ENCODE peak calls at places on chromosome 15, in five cellular contexts. E, I, Q, S and L are unnamed samples.
A peak's percentile ranks its signal among the peaks of the same experiment; 100 is the strongest.

GRCh38 chr15:52261498-52262242 is 33.9 kb downstream of the MYO5C start:
- DNase-seq in E (peak; percentile 61), I (no peak), Q (peak; percentile 26), S (peak; percentile 81), L (peak; percentile 68)

GRCh38 chr15:66039117-66039860 is 170.0 kb downstream of the RAB11A start:
- DNase-seq in E (no peak), I (no peak), Q (no peak), S (no peak), L (no peak)

GRCh38 chr15:22226034-22226790 is 145.9 kb downstream of the OR4M2 start:
- DNase-seq in E (no peak), I (no peak), Q (no peak), S (peak; percentile 70), L (no peak)

GRCh38 chr15:88652456-88653199 is 13.8 kb downstream of the ISG20 start:
- DNase-seq in E (no peak), I (no peak), Q (no peak), S (peak; percentile 71), L (no peak)

GRCh38 chr15:39344662-39345141 is 236.2 kb upstream of the THBS1 start:
- DNase-seq in E (no peak), I (no peak), Q (no peak), S (no peak), L (no peak)

GRCh38 chr15:55218068-55218467 is 21.3 kb upstream of the RSL24D1 start:
- DNase-seq in E (no peak), I (no peak), Q (no peak), S (no peak), L (no peak)

GRCh38 chr15:92077353-92078080 is 224.0 kb downstream of the SLCO3A1 start:
- DNase-seq in E (peak; percentile 75), I (peak; percentile 70), Q (peak; percentile 54), S (no peak), L (peak; percentile 68)

GRCh38 chr15:73924258-73924921 is 1.9 kb upstream of the LOXL1 start:
- DNase-seq in E (no peak), I (no peak), Q (no peak), S (peak; percentile 71), L (peak; percentile 36)

GRCh38 chr15:78709263-78709882 is 68.4 kb upstream of the CHRNB4 start:
- DNase-seq in E (peak; percentile 75), I (peak; percentile 70), Q (peak; percentile 36), S (peak; percentile 92), L (peak; percentile 33)

GRCh38 chr15:70098461-70099166 is 897 bp upstream of the TLE3 start:
- DNase-seq in E (peak; percentile 67), I (no peak), Q (peak; percentile 27), S (peak; percentile 94), L (no peak)

GRCh38 chr15:29400701-29401100 is 131.1 kb upstream of the NSMCE3 start:
- DNase-seq in E (no peak), I (no peak), Q (no peak), S (no peak), L (no peak)

GRCh38 chr15:59191855-59192237 is 14.8 kb upstream of the LDHAL6B start:
- DNase-seq in E (no peak), I (no peak), Q (peak; percentile 55), S (no peak), L (no peak)

GRCh38 chr15:89143503-89144162 is 55.4 kb downstream of the ABHD2 start:
- DNase-seq in E (no peak), I (no peak), Q (no peak), S (no peak), L (no peak)

GRCh38 chr15:88747626-88748025 is 55.6 kb upstream of the ACAN start:
- DNase-seq in E (no peak), I (no peak), Q (no peak), S (no peak), L (no peak)

GRCh38 chr15:83571820-83572707 is 81.9 kb upstream of the ADAMTSL3 start:
- DNase-seq in E (no peak), I (no peak), Q (peak; percentile 12), S (no peak), L (no peak)

GRCh38 chr15:32852771-32853170 is 135.0 kb downstream of the GREM1 start:
- DNase-seq in E (no peak), I (no peak), Q (no peak), S (no peak), L (no peak)

GRCh38 chr15:29920515-29920914 is 98.2 kb upstream of the TJP1 start:
- DNase-seq in E (no peak), I (no peak), Q (peak; percentile 68), S (no peak), L (peak; percentile 66)

GRCh38 chr15:22229971-22230815 is 149.9 kb downstream of the OR4M2 start:
- DNase-seq in E (no peak), I (no peak), Q (no peak), S (peak; percentile 56), L (no peak)

GRCh38 chr15:69657626-69658025 is 205.0 kb downstream of the RPLP1 start:
- DNase-seq in E (no peak), I (no peak), Q (no peak), S (no peak), L (no peak)

GRCh38 chr15:50312636-50313035 is 42.4 kb downstream of the GABPB1 start:
- DNase-seq in E (no peak), I (no peak), Q (no peak), S (no peak), L (no peak)

GRCh38 chr15:58380280-58380945 is 51.4 kb upstream of the LIPC start:
- DNase-seq in E (no peak), I (no peak), Q (no peak), S (no peak), L (no peak)

DNA sequence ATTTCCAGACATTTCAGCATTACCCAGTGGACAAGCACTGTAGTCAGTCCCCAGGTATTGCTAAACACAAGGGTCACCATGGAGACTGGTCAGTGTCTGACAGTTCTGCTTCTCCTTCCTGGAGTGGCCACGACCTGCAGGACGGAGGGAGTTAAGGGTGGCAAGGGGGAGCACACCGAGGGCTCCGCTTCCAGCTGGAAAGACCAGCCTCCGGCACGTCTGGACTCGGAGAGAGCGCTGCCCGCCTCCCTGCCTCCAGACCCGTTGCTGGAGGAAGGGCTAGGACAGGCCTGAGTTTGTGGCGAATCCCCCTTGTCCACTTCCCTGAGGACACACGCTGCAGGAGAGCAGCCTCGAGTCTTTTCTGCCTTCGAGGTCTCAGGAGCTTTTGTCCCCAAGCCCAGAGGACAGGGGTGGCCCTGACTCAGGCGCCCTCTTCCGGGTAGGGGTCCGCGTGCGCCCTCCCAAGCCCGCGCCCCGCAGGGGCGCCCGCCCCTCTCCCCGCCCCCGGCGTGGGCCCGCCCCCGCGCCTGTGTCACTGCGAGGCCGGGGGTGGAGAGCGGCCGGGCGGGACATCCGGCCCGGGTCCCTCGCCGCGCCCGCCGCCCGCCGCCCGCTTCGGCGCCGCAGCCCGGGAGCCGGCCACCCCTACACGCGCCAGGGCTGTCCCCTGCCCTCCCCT is at the start of gene CHST14:
- DNase-seq in E (peak; percentile 64), I (no peak), Q (no peak), S (peak; percentile 92), L (peak; percentile 31)
- TF ChIP-seq POLR2AphosphoS5 in E (peak; percentile 0), I (no peak), Q (peak; percentile 16), S (peak; percentile 51), L (peak; percentile 12)

GRCh38 chr15:43808960-43809678 is 8.7 kb downstream of the HYPK start:
- DNase-seq in E (no peak), I (no peak), Q (no peak), S (no peak), L (no peak)
- H3K36me3 ChIP-seq in E (peaks cover 45% of the 10 kb centered on the region), I (peaks cover 9% of the 10 kb centered on the region), Q (peaks cover 71% of the 10 kb centered on the region), S (peaks cover 99% of the 10 kb centered on the region), L (peaks cover 10% of the 10 kb centered on the region)

DNA sequence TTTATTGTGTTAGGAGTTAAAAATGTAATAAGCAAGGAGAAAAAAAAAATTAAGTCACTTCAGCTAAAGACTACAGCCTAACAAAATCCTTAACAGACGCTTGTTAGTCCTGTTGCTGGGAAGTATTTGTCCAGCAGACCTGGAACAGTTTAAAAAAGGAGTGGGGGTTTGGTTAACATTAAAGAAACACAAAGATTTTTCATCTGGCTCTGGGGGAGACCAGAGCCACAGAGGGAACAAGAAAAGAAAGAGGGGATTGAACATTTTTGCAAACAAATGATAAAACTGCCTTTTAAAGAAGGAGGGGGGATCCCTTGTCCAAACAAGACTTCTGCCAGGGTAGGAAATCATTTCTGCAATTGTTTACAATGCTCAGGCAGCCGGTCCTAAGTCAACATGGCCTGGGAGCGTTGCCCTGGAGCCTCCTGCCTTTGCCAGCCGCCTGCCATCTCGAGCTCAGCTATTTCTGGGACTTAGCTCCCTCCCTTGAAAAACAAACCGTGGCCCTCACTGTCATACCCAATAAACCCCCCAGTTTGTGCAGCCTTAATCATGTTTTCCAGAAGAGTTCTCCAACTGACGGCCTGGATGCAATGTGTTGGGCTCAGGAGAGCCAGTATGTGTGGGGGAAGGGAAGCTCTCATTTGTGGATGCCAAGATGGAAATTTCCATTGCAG is 75.7 kb upstream of the RNU6-1 start:
- DNase-seq in E (peak; percentile 77), I (peak; percentile 73), Q (no peak), S (no peak), L (peak; percentile 93)
- TF ChIP-seq POLR2AphosphoS5 in E (peak; percentile 55), I (no peak), Q (no peak), S (no peak), L (peak; percentile 86)

GRCh38 chr15:67559158-67559557 is 16.7 kb downstream of the MAP2K5 start:
- DNase-seq in E (no peak), I (no peak), Q (no peak), S (no peak), L (no peak)
- H3K36me3 ChIP-seq in E (peaks cover 3% of the 10 kb centered on the region), I (no peaks in the 10 kb centered on the region), Q (no peaks in the 10 kb centered on the region), S (peaks cover 10% of the 10 kb centered on the region), L (no peaks in the 10 kb centered on the region)

DNA sequence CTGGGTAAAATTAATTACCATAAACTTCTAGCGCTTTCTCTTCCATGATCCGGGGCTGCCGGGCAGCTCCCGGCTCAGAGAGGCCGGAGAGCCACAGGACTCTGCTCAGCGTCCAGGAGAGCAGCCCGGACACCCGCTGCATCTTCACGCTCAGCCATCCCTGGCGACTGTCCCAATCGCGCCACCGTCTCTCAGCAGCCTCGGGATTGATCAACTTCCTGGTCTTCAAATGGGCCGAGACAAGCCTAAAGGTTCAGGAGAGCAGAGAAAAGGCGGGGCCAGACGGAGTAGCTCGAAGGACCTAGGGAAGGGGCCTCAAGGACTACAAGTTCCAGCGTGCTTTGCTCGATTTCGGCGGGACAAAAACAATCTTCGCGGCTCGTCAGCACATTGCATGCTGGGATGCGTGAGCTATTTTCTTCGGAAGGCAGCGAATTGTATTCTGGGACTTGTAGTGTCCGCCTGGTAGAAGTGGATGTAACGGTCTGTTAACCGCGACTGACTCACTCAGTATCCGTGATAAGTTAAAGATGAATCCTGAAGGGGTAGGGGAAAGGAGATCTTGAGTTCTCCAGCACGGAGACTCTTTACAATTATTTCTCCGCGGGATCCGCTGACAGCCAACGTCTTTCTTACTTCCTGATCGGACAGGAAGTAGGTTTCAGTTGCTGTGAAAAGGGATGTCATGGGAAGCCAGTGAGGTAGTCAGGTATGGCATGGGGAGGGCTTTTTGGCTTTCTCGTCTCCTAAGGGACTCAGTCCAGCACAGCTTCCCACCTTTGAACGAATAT is at the start of gene CIAO2A:
- DNase-seq in E (peak; percentile 98), I (peak; percentile 90), Q (peak; percentile 99), S (peak; percentile 96), L (peak; percentile 97)
- TF ChIP-seq POLR2AphosphoS5 in E (peak; percentile 91), I (peak; percentile 86), Q (peak; percentile 76), S (peak; percentile 90), L (peak; percentile 99)